ENCODE peak calls at places on chromosomes 12 and 14, in four cellular contexts. G, F, K and D are unnamed samples.
A peak's percentile ranks its signal among the peaks of the same experiment; 100 is the strongest.

GRCh38 chr12:117472983-117473382 is 111.6 kb upstream of the NOS1 start:
- DNase-seq in G (peak; percentile 85), K (no peak), F (no peak), D (peak; percentile 38)

GRCh38 chr14:76926521-76927251 is 100.5 kb downstream of the LRRC74A start:
- DNase-seq in G (no peak), K (no peak), F (peak; percentile 51), D (no peak)

GRCh38 chr14:85909581-85909980 is 379.6 kb downstream of the FLRT2 start:
- DNase-seq in G (no peak), K (no peak), F (no peak), D (no peak)

GRCh38 chr12:13596714-13597113 is 384.7 kb downstream of the GRIN2B start:
- DNase-seq in G (no peak), F (no peak), K (no peak), D (no peak)

GRCh38 chr14:99026471-99026870 is 245.5 kb downstream of the BCL11B start:
- DNase-seq in K (no peak), F (no peak), G (no peak), D (no peak)

GRCh38 chr14:51484491-51484890 is 167.2 kb upstream of the FRMD6 start:
- DNase-seq in K (no peak), F (no peak), G (no peak), D (no peak)

GRCh38 chr12:92434607-92435025 is 268.2 kb upstream of the PLEKHG7 start:
- DNase-seq in F (no peak), K (no peak), G (no peak), D (no peak)

GRCh38 chr12:69779928-69780327 is 41.3 kb downstream of the RAB3IP start:
- DNase-seq in G (peak; percentile 82), F (no peak), K (no peak), D (peak; percentile 35)

GRCh38 chr14:61218765-61219164 is 62.4 kb downstream of the TMEM30B start:
- DNase-seq in F (no peak), G (no peak), K (no peak), D (no peak)

GRCh38 chr12:5944053-5944452 is 1.0 kb downstream of the ANO2 start:
- DNase-seq in F (no peak), K (no peak), G (no peak), D (no peak)

GRCh38 chr12:68119724-68120211 is 39.8 kb downstream of the IFNG start:
- DNase-seq in G (no peak), F (peak; percentile 27), K (no peak), D (no peak)

GRCh38 chr14:93044601-93045000 is 71.1 kb downstream of the ITPK1 start:
- DNase-seq in F (peak; percentile 28), K (no peak), G (no peak), D (no peak)

GRCh38 chr14:78633747-78634146 is 463.6 kb downstream of the NRXN3 start:
- DNase-seq in K (no peak), G (peak; percentile 22), F (no peak), D (no peak)

GRCh38 chr14:81676395-81676794 is 142.7 kb upstream of the SEL1L start:
- DNase-seq in K (no peak), F (no peak), G (no peak), D (no peak)

GRCh38 chr14:65346895-65347294 is 65.6 kb upstream of the FUT8 start:
- DNase-seq in K (no peak), G (no peak), F (no peak), D (no peak)

GRCh38 chr12:122855071-122855829 is 20.0 kb downstream of the HIP1R start:
- DNase-seq in K (no peak), F (no peak), G (no peak), D (no peak)

GRCh38 chr14:96502621-96503251 is 554 bp downstream of the PAPOLA start:
- DNase-seq in F (peak; percentile 25), K (no peak), G (peak; percentile 56), D (peak; percentile 3)

GRCh38 chr12:56545023-56545604 is 23.5 kb downstream of the RBMS2 start:
- DNase-seq in G (no peak), F (no peak), K (no peak), D (no peak)